ENCODE peak calls at places on chromosomes 13 and 19, in ten cellular contexts. G is colonic mucosa, C is GM23338, N is AG04450, R is cardiac fibroblast, L is A549, S is WTC11, H is tibial nerve, M is ascending aorta, P is choroid plexus epithelial cell. D is an unnamed sample.

GRCh38 chr19:15944401-15944800 is 4.4 kb upstream of the OR10H4 start:
- DNase-seq in G (no peak), C (peak), N (no peak), R (no peak), L (no peak), S (no peak), H (no peak), M (no peak), P (no peak), D (no peak)

GRCh38 chr19:46537136-46538097 is 41.8 kb upstream of the PNMA8B start:
- DNase-seq in G (peak), C (peak), N (no peak), R (peak), L (peak), S (peak), H (peak), M (peak), P (peak), D (no peak)

GRCh38 chr13:77330009-77330471 is 3.1 kb upstream of the MYCBP2 start:
- DNase-seq in G (no peak), C (no peak), N (no peak), R (peak), L (no peak), S (no peak), H (no peak), M (no peak), P (peak), D (no peak)

GRCh38 chr13:42378383-42378780 is 106.4 kb downstream of the AKAP11 start:
- DNase-seq in G (no peak), C (no peak), N (no peak), R (no peak), L (no peak), S (no peak), H (no peak), M (no peak), P (no peak), D (no peak)

GRCh38 chr13:96844195-96844594 is 150.1 kb downstream of the OXGR1 start:
- DNase-seq in G (no peak), C (no peak), N (no peak), R (no peak), L (no peak), S (no peak), H (no peak), M (no peak), P (no peak), D (no peak)

GRCh38 chr13:109998808-109999528 is 212.6 kb upstream of the IRS2 start:
- DNase-seq in G (no peak), C (no peak), N (peak), R (peak), L (peak), S (no peak), H (no peak), M (no peak), P (peak), D (no peak)

GRCh38 chr19:17332677-17333581 is 1.7 kb downstream of the ANO8 start:
- DNase-seq in G (no peak), C (peak), N (no peak), R (peak), L (peak), S (peak), H (no peak), M (no peak), P (peak), D (peak)

GRCh38 chr13:65913173-65913572 is 1317.0 kb downstream of the PCDH9 start:
- DNase-seq in G (no peak), C (no peak), N (peak), R (peak), L (no peak), S (no peak), H (no peak), M (no peak), P (peak), D (peak)

GRCh38 chr13:56400774-56401173 is 739.9 kb upstream of the PRR20A start:
- DNase-seq in G (no peak), C (no peak), N (no peak), R (no peak), L (no peak), S (no peak), H (no peak), M (no peak), P (no peak), D (no peak)

GRCh38 chr13:50969691-50970090 is 60.1 kb downstream of the RNASEH2B start:
- DNase-seq in G (no peak), C (peak), N (no peak), R (peak), L (no peak), S (peak), H (no peak), M (no peak), P (peak), D (no peak)

GRCh38 chr19:35346193-35347052 is 1.3 kb upstream of the FFAR1 start:
- DNase-seq in G (peak), C (no peak), N (no peak), R (no peak), L (no peak), S (no peak), H (no peak), M (peak), P (no peak), D (no peak)

GRCh38 chr13:48851707-48852106 is 124.0 kb upstream of the FNDC3A start:
- DNase-seq in G (no peak), C (no peak), N (no peak), R (no peak), L (no peak), S (no peak), H (no peak), M (no peak), P (no peak), D (no peak)

GRCh38 chr19:41935781-41936415 is 7.6 kb upstream of the ERFL start:
- DNase-seq in G (no peak), C (no peak), N (no peak), R (no peak), L (no peak), S (no peak), H (no peak), M (no peak), P (no peak), D (no peak)

GRCh38 chr13:88377852-88378251 is 706.7 kb downstream of the SLITRK5 start:
- DNase-seq in G (no peak), C (no peak), N (no peak), R (no peak), L (no peak), S (no peak), H (no peak), M (no peak), P (no peak), D (no peak)

GRCh38 chr19:3612901-3613741 is 6.4 kb upstream of the TBXA2R start:
- DNase-seq in G (no peak), C (peak), N (no peak), R (no peak), L (no peak), S (peak), H (no peak), M (no peak), P (no peak), D (no peak)

GRCh38 chr19:38877781-38878574 is at the start of gene RINL:
- DNase-seq in G (peak), C (peak), N (no peak), R (no peak), L (no peak), S (no peak), H (no peak), M (no peak), P (no peak), D (no peak)

GRCh38 chr13:36834299-36834698 is 15.3 kb downstream of the RFXAP start:
- DNase-seq in G (no peak), C (no peak), N (no peak), R (no peak), L (no peak), S (no peak), H (no peak), M (no peak), P (no peak), D (no peak)

GRCh38 chr13:102847272-102848234 is 1.7 kb downstream of the ERCC5 start:
- DNase-seq in G (no peak), C (peak), N (no peak), R (peak), L (no peak), S (no peak), H (no peak), M (no peak), P (peak), D (no peak)

GRCh38 chr13:105334211-105334610 is 1201.3 kb downstream of the EFNB2 start:
- DNase-seq in G (no peak), C (no peak), N (peak), R (peak), L (no peak), S (no peak), H (no peak), M (peak), P (peak), D (no peak)

GRCh38 chr19:12953456-12954149 is 3.4 kb downstream of the GADD45GIP1 start:
- DNase-seq in G (no peak), C (no peak), N (no peak), R (no peak), L (no peak), S (no peak), H (no peak), M (no peak), P (no peak), D (no peak)

GRCh38 chr13:114200673-114201005 is 21.6 kb downstream of the CFAP97D2 start:
- DNase-seq in G (no peak), C (peak), N (no peak), R (no peak), L (no peak), S (no peak), H (no peak), M (no peak), P (peak), D (no peak)

GRCh38 chr19:6564393-6564792 is 26.6 kb downstream of the CD70 start:
- DNase-seq in G (no peak), C (peak), N (no peak), R (peak), L (no peak), S (no peak), H (no peak), M (no peak), P (peak), D (no peak)

GRCh38 chr19:45637890-45638667 is 1.1 kb downstream of the EML2 start:
- DNase-seq in G (peak), C (peak), N (no peak), R (peak), L (no peak), S (no peak), H (no peak), M (no peak), P (peak), D (no peak)

GRCh38 chr13:107020393-107020792 is 452.5 kb upstream of the ARGLU1 start:
- DNase-seq in G (no peak), C (no peak), N (no peak), R (no peak), L (no peak), S (no peak), H (no peak), M (no peak), P (no peak), D (no peak)

GRCh38 chr13:76812971-76813691 is 73.1 kb downstream of the KCTD12 start:
- DNase-seq in G (no peak), C (no peak), N (no peak), R (peak), L (no peak), S (no peak), H (peak), M (peak), P (no peak), D (no peak)

GRCh38 chr19:47228168-47228936 is 2.6 kb downstream of the BBC3 start:
- DNase-seq in G (peak), C (peak), N (no peak), R (peak), L (peak), S (peak), H (no peak), M (peak), P (no peak), D (no peak)

GRCh38 chr13:30108216-30108912 is 199.0 kb downstream of the KATNAL1 start:
- DNase-seq in G (no peak), C (no peak), N (no peak), R (no peak), L (no peak), S (no peak), H (no peak), M (no peak), P (no peak), D (no peak)

GRCh38 chr13:59880468-59880867 is 283.3 kb downstream of the DIAPH3 start:
- DNase-seq in G (no peak), C (no peak), N (no peak), R (no peak), L (no peak), S (no peak), H (no peak), M (no peak), P (peak), D (no peak)

GRCh38 chr19:36528921-36529518 is 949 bp upstream of the ZNF260 start:
- DNase-seq in G (no peak), C (peak), N (no peak), R (no peak), L (peak), S (peak), H (no peak), M (no peak), P (no peak), D (no peak)

GRCh38 chr19:15869109-15869555 is 28.7 kb downstream of the CYP4F2 start:
- DNase-seq in G (peak), C (peak), N (no peak), R (peak), L (peak), S (peak), H (no peak), M (peak), P (peak), D (no peak)

GRCh38 chr19:43148233-43148632 is 38.1 kb downstream of the PSG5 start:
- DNase-seq in G (no peak), C (no peak), N (peak), R (peak), L (no peak), S (no peak), H (no peak), M (no peak), P (peak), D (peak)

DNA sequence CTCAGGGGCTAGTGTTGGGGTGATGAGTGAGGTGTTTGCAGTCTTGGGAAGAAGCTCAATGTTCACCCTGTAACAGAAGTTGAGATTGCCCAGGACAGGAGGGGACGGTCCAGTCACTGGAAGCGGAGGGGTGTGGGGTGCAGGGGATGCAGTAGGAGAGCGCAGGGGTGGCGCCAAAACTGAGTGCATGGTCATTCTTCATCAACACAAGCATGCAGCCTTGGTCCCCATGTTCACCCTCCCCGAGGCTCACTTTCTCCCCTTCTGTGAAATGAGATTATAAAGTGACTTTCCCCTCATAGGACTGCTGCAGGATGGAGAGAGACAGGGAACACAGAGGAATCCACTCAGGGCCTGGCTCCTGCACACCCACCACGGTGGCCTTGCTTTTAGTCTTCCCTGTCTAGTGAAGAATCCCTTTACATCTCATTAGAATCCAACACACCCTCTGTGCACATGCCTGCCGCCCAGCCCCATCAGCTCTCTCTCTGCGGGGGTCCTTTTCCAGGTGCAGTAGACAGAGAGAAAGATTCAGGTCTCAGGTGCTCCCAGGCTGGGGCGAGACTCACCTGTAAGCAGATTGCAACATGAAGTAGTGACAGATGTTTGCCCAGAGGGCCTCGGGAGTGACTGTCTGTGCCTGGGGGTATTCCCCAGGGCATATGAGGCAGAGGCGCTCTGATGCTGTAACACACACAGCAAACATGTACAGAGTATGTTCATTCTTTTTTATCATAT is 93.2 kb downstream of the TSHZ3 start:
- DNase-seq in G (no peak), C (no peak), N (no peak), R (no peak), L (no peak), S (no peak), H (no peak), M (no peak), P (no peak), D (no peak)
- TF ChIP-seq CTCF in G (no peak), C (no peak), N (no peak), R (no peak), L (no peak), S (no peak), H (no peak), M (no peak), P (no peak), D (no peak)

GRCh38 chr19:495440-496332 is 600 bp upstream of the MADCAM1 start:
- DNase-seq in G (no peak), C (peak), N (no peak), R (peak), L (peak), S (peak), H (no peak), M (no peak), P (no peak), D (no peak)
- TF ChIP-seq CTCF in G (peak), C (peak), N (peak), R (peak), L (peak), S (peak), H (peak), M (peak), P (peak), D (peak)

GRCh38 chr13:44652223-44652622 is 76.1 kb upstream of the TSC22D1 start:
- DNase-seq in G (no peak), C (no peak), N (no peak), R (peak), L (no peak), S (no peak), H (no peak), M (no peak), P (no peak), D (no peak)

GRCh38 chr13:44651724-44652123 is 75.6 kb upstream of the TSC22D1 start:
- DNase-seq in G (no peak), C (no peak), N (no peak), R (no peak), L (no peak), S (no peak), H (no peak), M (no peak), P (no peak), D (no peak)

GRCh38 chr13:44653261-44653660 is 77.1 kb upstream of the TSC22D1 start:
- DNase-seq in G (no peak), C (no peak), N (no peak), R (no peak), L (no peak), S (no peak), H (no peak), M (no peak), P (no peak), D (no peak)

GRCh38 chr13:44649834-44650233 is 73.7 kb upstream of the TSC22D1 start:
- DNase-seq in G (no peak), C (no peak), N (no peak), R (no peak), L (no peak), S (no peak), H (no peak), M (no peak), P (no peak), D (no peak)

GRCh38 chr13:44651209-44651608 is 75.1 kb upstream of the TSC22D1 start:
- DNase-seq in G (no peak), C (peak), N (no peak), R (no peak), L (no peak), S (no peak), H (no peak), M (no peak), P (no peak), D (no peak)
- TF ChIP-seq CTCF in G (no peak), C (peak), N (no peak), R (no peak), L (no peak), S (no peak), H (no peak), M (no peak), P (peak), D (peak)

GRCh38 chr13:98144501-98145350 is 1.8 kb downstream of the FARP1 start:
- DNase-seq in G (peak), C (peak), N (peak), R (peak), L (no peak), S (peak), H (no peak), M (no peak), P (peak), D (peak)
- TF ChIP-seq CTCF in G (no peak), C (peak), N (peak), R (peak), L (no peak), S (no peak), H (no peak), M (no peak), P (peak), D (peak)

GRCh38 chr19:58372311-58373133 is 8.3 kb downstream of the ZNF837 start:
- DNase-seq in G (no peak), C (peak), N (no peak), R (no peak), L (no peak), S (no peak), H (no peak), M (no peak), P (no peak), D (no peak)
- TF ChIP-seq CTCF in G (no peak), C (peak), N (peak), R (peak), L (no peak), S (peak), H (no peak), M (no peak), P (peak), D (no peak)

GRCh38 chr13:47598340-47598911 is 402.6 kb downstream of the SUCLA2 start:
- DNase-seq in G (no peak), C (peak), N (no peak), R (peak), L (no peak), S (no peak), H (no peak), M (no peak), P (peak), D (no peak)
- TF ChIP-seq CTCF in G (no peak), C (no peak), N (peak), R (peak), L (no peak), S (no peak), H (no peak), M (no peak), P (peak), D (peak)

DNA sequence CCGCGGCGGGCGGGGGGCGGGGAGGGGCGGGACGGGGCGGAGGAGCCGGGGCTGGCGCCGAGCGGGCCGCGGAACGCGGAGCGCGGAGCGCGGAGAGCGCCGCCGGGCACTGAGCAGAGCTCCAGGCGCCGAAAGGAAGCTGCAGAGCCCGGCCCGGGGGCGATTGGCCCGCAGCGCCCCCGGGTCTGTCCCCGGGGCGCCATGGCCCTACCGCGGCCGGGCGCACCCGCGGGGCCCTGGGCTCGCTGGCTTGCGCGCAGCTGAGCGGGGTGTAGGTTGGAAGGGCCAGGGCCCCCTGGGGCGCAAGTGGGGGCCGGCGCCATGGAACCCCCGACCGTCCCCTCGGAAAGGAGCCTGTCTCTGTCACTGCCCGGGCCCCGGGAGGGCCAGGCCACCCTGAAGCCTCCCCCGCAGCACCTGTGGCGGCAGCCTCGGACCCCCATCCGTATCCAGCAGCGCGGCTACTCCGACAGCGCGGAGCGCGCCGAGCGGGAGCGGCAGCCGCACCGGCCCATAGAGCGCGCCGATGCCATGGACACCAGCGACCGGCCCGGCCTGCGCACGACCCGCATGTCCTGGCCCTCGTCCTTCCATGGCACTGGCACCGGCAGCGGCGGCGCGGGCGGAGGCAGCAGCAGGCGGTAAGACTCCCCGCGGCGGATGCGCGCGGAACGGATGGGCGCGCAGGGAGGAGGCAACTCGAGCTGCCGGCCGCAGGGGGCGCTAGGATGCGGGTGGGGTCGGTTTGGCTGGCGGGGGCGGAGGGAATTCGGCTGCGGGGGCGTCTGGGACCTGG is at the start of gene PDE4A:
- DNase-seq in G (no peak), C (peak), N (no peak), R (peak), L (peak), S (peak), H (no peak), M (no peak), P (peak), D (no peak)
- TF ChIP-seq CTCF in G (no peak), C (peak), N (peak), R (peak), L (peak), S (peak), H (no peak), M (no peak), P (peak), D (peak)

GRCh38 chr19:50546527-50547221 is 21.6 kb downstream of the LRRC4B start:
- DNase-seq in G (no peak), C (no peak), N (no peak), R (no peak), L (no peak), S (no peak), H (no peak), M (no peak), P (no peak), D (no peak)
- TF ChIP-seq CTCF in G (no peak), C (no peak), N (no peak), R (no peak), L (no peak), S (no peak), H (no peak), M (no peak), P (no peak), D (no peak)

DNA sequence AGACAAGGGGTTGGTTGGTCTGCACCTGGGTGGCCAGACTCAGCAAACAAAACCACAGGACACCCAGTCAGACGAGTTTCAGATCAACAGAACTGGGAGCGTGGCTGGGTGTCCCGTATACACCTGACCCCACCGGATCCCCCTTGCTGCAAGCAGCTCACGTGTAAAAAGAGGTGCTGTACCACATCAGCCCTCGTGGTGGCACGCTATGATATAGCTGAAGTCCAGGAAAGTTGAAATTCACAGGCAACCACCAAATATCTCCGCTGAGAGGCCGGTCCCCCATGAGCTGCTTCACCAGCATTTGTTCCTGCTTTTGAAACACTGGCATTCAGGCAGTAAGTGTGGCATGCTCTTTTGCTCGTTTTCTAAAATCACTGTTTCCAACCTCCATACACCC is 92.3 kb downstream of the TUBA3C start:
- DNase-seq in G (no peak), C (no peak), N (no peak), R (no peak), L (no peak), S (no peak), H (no peak), M (no peak), P (no peak), D (no peak)
- TF ChIP-seq CTCF in G (no peak), C (no peak), N (no peak), R (no peak), L (no peak), S (no peak), H (no peak), M (no peak), P (no peak), D (no peak)